ENCODE peak calls at places on chromosome 20, in seven cellular contexts. G is neuronal stem cell, V is IMR-90, F is trophoblast cell, J is H9, H is mesenchymal stem cell, C is H1. E is an unnamed sample.

GRCh38 chr20:48094944-48095343 is 309.7 kb upstream of the SULF2 start:
- DNase-seq in G (no peak), V (no peak), F (no peak), J (no peak), H (no peak), C (no peak), E (no peak)

GRCh38 chr20:45337367-45338120 is 10.7 kb downstream of the SDC4 start:
- DNase-seq in G (no peak), V (peak; percentile 94), F (peak; percentile 78), J (no peak), H (peak; percentile 89), C (peak; percentile 52), E (peak; percentile 91)

GRCh38 chr20:61874421-61875068 is 191.1 kb downstream of the TAF4 start:
- DNase-seq in G (peak; percentile 30), V (peak; percentile 18), F (no peak), J (peak; percentile 83), H (peak; percentile 17), C (peak; percentile 77), E (peak; percentile 73)

GRCh38 chr20:13546497-13547131 is 92.1 kb downstream of the TASP1 start:
- DNase-seq in G (peak; percentile 73), V (peak; percentile 71), F (peak; percentile 89), J (peak; percentile 76), H (peak; percentile 70), C (peak; percentile 93), E (peak; percentile 79)

GRCh38 chr20:61685462-61685861 is 380.2 kb downstream of the TAF4 start:
- DNase-seq in G (no peak), V (no peak), F (no peak), J (no peak), H (no peak), C (no peak), E (no peak)

GRCh38 chr20:21325296-21325695 is 22.2 kb downstream of the XRN2 start:
- DNase-seq in G (no peak), V (peak; percentile 34), F (peak; percentile 14), J (no peak), H (peak; percentile 19), C (no peak), E (no peak)

GRCh38 chr20:11159728-11160127 is 485.9 kb upstream of the JAG1 start:
- DNase-seq in G (no peak), V (peak; percentile 91), F (no peak), J (no peak), H (peak; percentile 91), C (no peak), E (no peak)

GRCh38 chr20:40892642-40893041 is 136.0 kb upstream of the TOP1 start:
- DNase-seq in G (no peak), V (no peak), F (peak; percentile 2), J (no peak), H (no peak), C (no peak), E (no peak)

GRCh38 chr20:47352332-47353223 is 3.9 kb downstream of the ZMYND8 start:
- DNase-seq in G (no peak), V (no peak), F (no peak), J (no peak), H (no peak), C (no peak), E (peak; percentile 89)

GRCh38 chr20:58642465-58642864 is 8.6 kb upstream of the STX16 start:
- DNase-seq in G (no peak), V (no peak), F (no peak), J (peak; percentile 1), H (no peak), C (no peak), E (no peak)

GRCh38 chr20:21512634-21513180 is 1.2 kb downstream of the NKX2-2 start:
- DNase-seq in G (no peak), V (no peak), F (no peak), J (no peak), H (no peak), C (no peak), E (no peak)

GRCh38 chr20:39112196-39112743 is 150.1 kb downstream of the DHX35 start:
- DNase-seq in G (peak; percentile 66), V (peak; percentile 28), F (peak; percentile 55), J (peak; percentile 84), H (peak; percentile 46), C (peak; percentile 73), E (peak; percentile 81)

GRCh38 chr20:38875170-38875993 is 50.8 kb upstream of the FAM83D start:
- DNase-seq in G (no peak), V (no peak), F (no peak), J (no peak), H (no peak), C (no peak), E (peak; percentile 63)

GRCh38 chr20:709864-710761 is 34.5 kb upstream of the SCRT2 start:
- DNase-seq in G (no peak), V (no peak), F (no peak), J (peak; percentile 34), H (no peak), C (no peak), E (peak; percentile 32)

GRCh38 chr20:48620112-48620485 is 207.7 kb downstream of the PREX1 start:
- DNase-seq in G (no peak), V (no peak), F (no peak), J (no peak), H (no peak), C (no peak), E (no peak)

GRCh38 chr20:19858972-19859371 is 100.9 kb downstream of the RIN2 start:
- DNase-seq in G (no peak), V (peak; percentile 33), F (no peak), J (no peak), H (peak; percentile 82), C (no peak), E (no peak)

GRCh38 chr20:57432874-57433491 is 41.8 kb downstream of the RBM38 start:
- DNase-seq in G (no peak), V (no peak), F (no peak), J (no peak), H (peak; percentile 8), C (no peak), E (no peak)

GRCh38 chr20:41717464-41717863 is 99.3 kb upstream of the CHD6 start:
- DNase-seq in G (no peak), V (no peak), F (no peak), J (no peak), H (no peak), C (no peak), E (no peak)

GRCh38 chr20:37518606-37519507 is 2.2 kb upstream of the NNAT start:
- DNase-seq in G (no peak), V (no peak), F (no peak), J (no peak), H (no peak), C (no peak), E (no peak)

GRCh38 chr20:45373353-45374100 is 4.6 kb downstream of the TP53TG5 start:
- DNase-seq in G (peak; percentile 63), V (peak; percentile 66), F (peak; percentile 90), J (peak; percentile 90), H (peak; percentile 80), C (peak; percentile 96), E (peak; percentile 91)

GRCh38 chr20:61588356-61589054 is 336.4 kb downstream of the CDH4 start:
- DNase-seq in G (no peak), V (peak; percentile 69), F (no peak), J (no peak), H (peak; percentile 80), C (no peak), E (peak; percentile 59)

GRCh38 chr20:36130316-36130865 is 24.1 kb upstream of the EPB41L1 start:
- DNase-seq in G (no peak), V (no peak), F (no peak), J (no peak), H (no peak), C (no peak), E (no peak)

GRCh38 chr20:36135821-36136220 is 18.7 kb upstream of the EPB41L1 start:
- DNase-seq in G (no peak), V (no peak), F (no peak), J (no peak), H (no peak), C (no peak), E (no peak)

GRCh38 chr20:36133821-36134220 is 20.7 kb upstream of the EPB41L1 start:
- DNase-seq in G (no peak), V (no peak), F (no peak), J (no peak), H (no peak), C (no peak), E (no peak)

GRCh38 chr20:36132802-36133211 is 21.7 kb upstream of the EPB41L1 start:
- DNase-seq in G (no peak), V (no peak), F (no peak), J (no peak), H (no peak), C (no peak), E (no peak)

GRCh38 chr20:36135159-36135558 is 19.4 kb upstream of the EPB41L1 start:
- DNase-seq in G (no peak), V (no peak), F (no peak), J (no peak), H (no peak), C (no peak), E (no peak)
- H3K18ac ChIP-seq in G (no peak overlapping the region), V (no peak overlapping the region), F (no peak overlapping the region), J (no peak overlapping the region), H (no peak overlapping the region), C (no peak overlapping the region), E (no peak overlapping the region)

DNA sequence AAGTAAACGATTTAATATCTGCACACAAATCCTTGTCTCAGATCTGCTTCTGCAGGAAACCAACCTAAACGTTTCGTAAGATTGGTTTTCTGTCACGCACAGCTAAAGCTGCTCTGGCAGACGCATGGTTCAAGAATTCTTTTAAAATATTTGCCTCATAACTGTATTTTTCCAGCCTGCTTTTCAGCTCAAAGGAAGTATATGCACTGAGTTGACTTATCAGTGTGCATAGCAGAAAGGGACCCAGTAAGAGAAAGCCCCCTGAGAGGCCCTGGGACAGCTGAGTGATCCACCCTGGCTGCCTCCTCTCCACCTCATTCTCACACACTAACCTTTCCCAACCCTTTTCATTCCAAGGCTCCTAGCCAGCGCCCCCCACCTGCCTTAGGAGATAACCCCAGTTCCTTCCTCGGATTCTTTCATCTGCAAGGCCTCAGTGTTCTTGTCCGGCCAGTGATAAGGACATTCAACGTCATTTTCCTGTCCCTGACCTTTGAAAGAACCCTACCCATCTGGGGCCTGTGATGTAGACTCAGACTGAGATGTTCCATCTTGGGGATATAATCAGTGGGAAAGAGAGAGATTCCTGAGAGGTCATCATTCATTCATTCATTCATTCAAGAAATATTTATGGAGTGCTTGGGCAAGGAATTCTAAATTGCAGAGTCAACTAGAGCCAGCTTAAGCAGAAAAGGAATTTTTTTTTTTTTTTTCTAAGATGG is 22.4 kb upstream of the SLC9A8 start:
- DNase-seq in G (no peak), V (peak; percentile 89), F (peak; percentile 96), J (no peak), H (peak; percentile 77), C (no peak), E (peak; percentile 20)
- H3K18ac ChIP-seq in G (no peak overlapping the region), V (peak overlapping the region; percentile 91), F (no peak overlapping the region), J (no peak overlapping the region), H (no peak overlapping the region), C (no peak overlapping the region), E (no peak overlapping the region)

GRCh38 chr20:5663396-5663795 is 86.8 kb upstream of the SHLD1 start:
- DNase-seq in G (no peak), V (no peak), F (no peak), J (no peak), H (peak; percentile 42), C (no peak), E (no peak)
- H3K18ac ChIP-seq in G (no peak overlapping the region), V (no peak overlapping the region), F (no peak overlapping the region), J (no peak overlapping the region), H (no peak overlapping the region), C (no peak overlapping the region), E (no peak overlapping the region)

DNA sequence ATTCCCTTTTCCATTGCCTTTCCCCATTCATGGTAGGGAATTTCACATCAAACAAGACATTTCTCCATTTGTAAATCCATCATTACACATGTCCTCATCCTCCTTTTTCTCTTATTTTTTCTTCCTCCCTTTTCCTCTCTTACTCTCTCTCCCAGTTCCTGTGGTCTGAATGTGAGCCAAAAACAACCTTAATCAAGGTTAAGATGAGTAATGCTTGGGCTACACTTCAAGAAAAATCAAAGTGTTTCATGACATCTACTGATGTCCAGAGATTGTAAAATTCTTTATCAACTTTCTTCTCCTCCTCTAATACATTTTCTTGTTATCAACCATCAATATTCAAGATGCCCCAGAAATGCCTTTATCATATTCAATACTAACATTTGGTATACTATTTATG is 208.0 kb upstream of the PRND start:
- DNase-seq in G (no peak), V (peak; percentile 84), F (no peak), J (no peak), H (no peak), C (no peak), E (no peak)
- H3K18ac ChIP-seq in G (no peak overlapping the region), V (peak overlapping the region; percentile 44), F (no peak overlapping the region), J (no peak overlapping the region), H (no peak overlapping the region), C (no peak overlapping the region), E (no peak overlapping the region)